ENCODE peak calls at places on chromosomes 7 and 10, in ten cellular contexts. X is mucosa of gallbladder, V is cardiac muscle cell, Z is GM12865, F is iris pigment epithelial cell, E is GM12878, H is AG08395, N is HEK293T, W is fibroblast of mammary gland, G is endothelial cell of umbilical vein. T is an unnamed sample.

GRCh38 chr10:32577448-32577847 is 131.5 kb downstream of the CCDC7 start:
- DNase-seq in X (no peak), V (no peak), Z (no peak), F (no peak), E (no peak), H (peak), N (no peak), W (peak), G (no peak), T (no peak)

GRCh38 chr10:96765406-96766240 is 45.3 kb upstream of the PIK3AP1 start:
- DNase-seq in X (peak), V (peak), Z (peak), F (peak), E (no peak), H (peak), N (peak), W (peak), G (peak), T (peak)

GRCh38 chr7:25947669-25948516 is 204.1 kb upstream of the NFE2L3 start:
- DNase-seq in X (no peak), V (no peak), Z (peak), F (no peak), E (peak), H (no peak), N (no peak), W (no peak), G (no peak), T (no peak)

GRCh38 chr10:98425511-98426352 is 10.8 kb upstream of the PYROXD2 start:
- DNase-seq in X (no peak), V (peak), Z (peak), F (peak), E (no peak), H (peak), N (peak), W (peak), G (peak), T (peak)

GRCh38 chr10:28806951-28807759 is 129.8 kb downstream of the BAMBI start:
- DNase-seq in X (no peak), V (peak), Z (no peak), F (no peak), E (no peak), H (no peak), N (no peak), W (no peak), G (no peak), T (no peak)

GRCh38 chr10:5509236-5509635 is 9.9 kb upstream of the CALML5 start:
- DNase-seq in X (no peak), V (no peak), Z (no peak), F (no peak), E (no peak), H (no peak), N (no peak), W (no peak), G (no peak), T (no peak)

GRCh38 chr10:88424881-88425280 is 158.2 kb downstream of the RNLS start:
- DNase-seq in X (no peak), V (no peak), Z (no peak), F (no peak), E (no peak), H (no peak), N (no peak), W (no peak), G (no peak), T (no peak)

GRCh38 chr7:40977533-40977932 is 725.4 kb downstream of the INHBA start:
- DNase-seq in X (no peak), V (no peak), Z (no peak), F (no peak), E (no peak), H (no peak), N (no peak), W (no peak), G (no peak), T (no peak)

GRCh38 chr10:126041804-126042231 is 145.5 kb downstream of the FANK1 start:
- DNase-seq in X (peak), V (no peak), Z (peak), F (peak), E (peak), H (peak), N (no peak), W (no peak), G (peak), T (peak)

GRCh38 chr7:23474098-23474828 is 4.0 kb upstream of the IGF2BP3 start:
- DNase-seq in X (no peak), V (peak), Z (peak), F (peak), E (peak), H (peak), N (peak), W (peak), G (peak), T (peak)